ENCODE peak calls at places on chromosome X, in ten cellular contexts. W is PC-9, O is MM.1S, U is mammary epithelial cell, R is hepatocyte, N is GM23338, Y is A673, B is HCT116, T is GM23248, C is neural progenitor cell. E is an unnamed sample.

GRCh38 chrX:30309139-30309571 is at the start of gene NR0B1:
- DNase-seq in W (peak), O (no peak), U (no peak), R (peak), N (peak), Y (peak), B (no peak), T (peak), C (peak), E (peak)

GRCh38 chrX:39244146-39244545 is 442.9 kb downstream of the MID1IP1 start:
- DNase-seq in W (no peak), O (no peak), U (no peak), R (no peak), N (no peak), Y (no peak), B (no peak), T (peak), C (no peak), E (no peak)

GRCh38 chrX:103537871-103538387 is 18.6 kb upstream of the RAB40A start:
- DNase-seq in W (no peak), O (no peak), U (peak), R (no peak), N (no peak), Y (no peak), B (no peak), T (no peak), C (no peak), E (no peak)

GRCh38 chrX:54415534-54416350 is 24.5 kb upstream of the TSR2 start:
- DNase-seq in W (no peak), O (no peak), U (no peak), R (no peak), N (peak), Y (no peak), B (no peak), T (no peak), C (peak), E (peak)

GRCh38 chrX:15493118-15494082 is at the start of gene PIR:
- DNase-seq in W (peak), O (peak), U (peak), R (peak), N (peak), Y (peak), B (peak), T (peak), C (peak), E (peak)

GRCh38 chrX:41334866-41335589 is 1.1 kb downstream of the DDX3X start:
- DNase-seq in W (no peak), O (peak), U (peak), R (peak), N (peak), Y (peak), B (no peak), T (peak), C (no peak), E (peak)

GRCh38 chrX:17737707-17738001 is 361 bp downstream of the SCML1 start:
- DNase-seq in W (no peak), O (peak), U (no peak), R (no peak), N (no peak), Y (no peak), B (no peak), T (no peak), C (no peak), E (no peak)

GRCh38 chrX:2283111-2283847 is 217.5 kb downstream of the DHRSX start:
- DNase-seq in W (no peak), O (no peak), U (no peak), R (no peak), N (no peak), Y (peak), B (no peak), T (no peak), C (no peak), E (peak)

GRCh38 chrX:30530591-30530990 is 47.0 kb downstream of the TASL start:
- DNase-seq in W (no peak), O (no peak), U (peak), R (no peak), N (no peak), Y (no peak), B (no peak), T (peak), C (no peak), E (no peak)

GRCh38 chrX:71183341-71183740 is 38.7 kb downstream of the NLGN3 start:
- DNase-seq in W (no peak), O (no peak), U (no peak), R (no peak), N (peak), Y (no peak), B (no peak), T (no peak), C (peak), E (no peak)

GRCh38 chrX:68685722-68686683 is 38.5 kb downstream of the STARD8 start:
- DNase-seq in W (peak), O (no peak), U (peak), R (peak), N (peak), Y (peak), B (no peak), T (peak), C (peak), E (peak)

GRCh38 chrX:20693071-20693470 is 426.4 kb upstream of the RPS6KA3 start:
- DNase-seq in W (no peak), O (no peak), U (no peak), R (no peak), N (no peak), Y (no peak), B (no peak), T (peak), C (no peak), E (no peak)

GRCh38 chrX:70253377-70254062 is 6.5 kb downstream of the P2RY4 start:
- DNase-seq in W (no peak), O (no peak), U (peak), R (no peak), N (no peak), Y (no peak), B (peak), T (peak), C (no peak), E (peak)

GRCh38 chrX:17527135-17527701 is 152.2 kb downstream of the NHS start:
- DNase-seq in W (peak), O (no peak), U (no peak), R (no peak), N (no peak), Y (no peak), B (no peak), T (no peak), C (peak), E (peak)

GRCh38 chrX:41600266-41600665 is 88.5 kb upstream of the GPR34 start:
- DNase-seq in W (no peak), O (no peak), U (peak), R (no peak), N (peak), Y (peak), B (no peak), T (peak), C (peak), E (peak)

GRCh38 chrX:27451324-27451723 is 11.8 kb downstream of the PPP4R3C start:
- DNase-seq in W (no peak), O (no peak), U (no peak), R (no peak), N (no peak), Y (no peak), B (no peak), T (no peak), C (no peak), E (no peak)

GRCh38 chrX:135973025-135973547 is 702 bp downstream of the MMGT1 start:
- DNase-seq in W (peak), O (peak), U (peak), R (peak), N (peak), Y (peak), B (no peak), T (peak), C (no peak), E (peak)

GRCh38 chrX:22686138-22686541 is 313.6 kb upstream of the DDX53 start:
- DNase-seq in W (no peak), O (no peak), U (no peak), R (no peak), N (no peak), Y (peak), B (no peak), T (no peak), C (no peak), E (peak)

GRCh38 chrX:38806054-38806389 is 4.8 kb downstream of the MID1IP1 start:
- DNase-seq in W (no peak), O (no peak), U (no peak), R (no peak), N (no peak), Y (no peak), B (no peak), T (peak), C (no peak), E (no peak)

GRCh38 chrX:154486396-154487207 is at the start of gene UBL4A:
- DNase-seq in W (peak), O (peak), U (peak), R (peak), N (peak), Y (peak), B (peak), T (peak), C (peak), E (no peak)

GRCh38 chrX:145405012-145405411 is 157.7 kb downstream of the SPANXN1 start:
- DNase-seq in W (peak), O (peak), U (peak), R (peak), N (peak), Y (peak), B (peak), T (peak), C (peak), E (peak)

GRCh38 chrX:77937291-77937690 is 26.8 kb downstream of the ATP7A start:
- DNase-seq in W (no peak), O (no peak), U (peak), R (no peak), N (no peak), Y (no peak), B (no peak), T (peak), C (no peak), E (peak)

GRCh38 chrX:29545878-29546277 is 669.5 kb upstream of the MAGEB2 start:
- DNase-seq in W (no peak), O (no peak), U (no peak), R (no peak), N (no peak), Y (no peak), B (no peak), T (no peak), C (no peak), E (no peak)

GRCh38 chrX:121579016-121579760 is 531.8 kb downstream of the GLUD2 start:
- DNase-seq in W (peak), O (peak), U (peak), R (peak), N (peak), Y (peak), B (peak), T (peak), C (peak), E (no peak)

GRCh38 chrX:37958493-37959211 is 47.7 kb upstream of the SYTL5 start:
- DNase-seq in W (no peak), O (no peak), U (no peak), R (peak), N (no peak), Y (peak), B (no peak), T (peak), C (no peak), E (no peak)

GRCh38 chrX:40003982-40004535 is 93.7 kb downstream of the BCOR start:
- DNase-seq in W (no peak), O (no peak), U (no peak), R (no peak), N (peak), Y (no peak), B (no peak), T (no peak), C (no peak), E (no peak)

DNA sequence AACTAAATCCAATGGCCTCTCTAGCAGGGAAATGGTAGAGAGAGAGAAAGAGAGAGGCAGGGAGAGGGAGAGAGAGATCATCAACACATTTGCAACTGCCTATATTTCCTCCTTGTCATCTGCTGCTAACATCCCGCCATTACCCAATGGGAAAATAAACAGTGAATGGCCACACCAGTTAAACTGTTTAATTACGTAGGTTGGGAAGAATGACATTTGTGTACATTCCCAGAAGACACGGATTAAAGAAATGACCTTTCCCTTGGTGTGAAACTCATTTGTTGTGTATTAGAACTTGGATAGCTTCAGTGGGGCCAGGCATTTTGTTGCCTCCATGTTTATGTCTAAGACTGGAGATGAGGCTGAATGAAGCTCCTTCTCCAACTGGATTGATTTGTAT is 95.8 kb upstream of the GPC4 start:
- DNase-seq in W (no peak), O (no peak), U (no peak), R (no peak), N (no peak), Y (no peak), B (no peak), T (no peak), C (no peak), E (peak)
- H3K27ac ChIP-seq in W (no peak), O (no peak), U (no peak), R (no peak), N (no peak), Y (no peak), B (no peak), T (no peak), C (no peak), E (no peak)

GRCh38 chrX:104567506-104567905 is 1.5 kb downstream of the IL1RAPL2 start:
- DNase-seq in W (no peak), O (no peak), U (no peak), R (no peak), N (no peak), Y (no peak), B (no peak), T (no peak), C (no peak), E (no peak)
- TF ChIP-seq EZH2 in W (no peak), O (no peak), U (no peak), R (no peak), N (no peak), Y (no peak), B (no peak), T (no peak), C (peak), E (no peak)

GRCh38 chrX:110212299-110212698 is 105.6 kb downstream of the AMMECR1 start:
- DNase-seq in W (no peak), O (no peak), U (no peak), R (no peak), N (peak), Y (no peak), B (no peak), T (peak), C (no peak), E (no peak)
- H3K27ac ChIP-seq in W (no peak), O (no peak), U (peak), R (no peak), N (no peak), Y (no peak), B (no peak), T (no peak), C (no peak), E (no peak)

DNA sequence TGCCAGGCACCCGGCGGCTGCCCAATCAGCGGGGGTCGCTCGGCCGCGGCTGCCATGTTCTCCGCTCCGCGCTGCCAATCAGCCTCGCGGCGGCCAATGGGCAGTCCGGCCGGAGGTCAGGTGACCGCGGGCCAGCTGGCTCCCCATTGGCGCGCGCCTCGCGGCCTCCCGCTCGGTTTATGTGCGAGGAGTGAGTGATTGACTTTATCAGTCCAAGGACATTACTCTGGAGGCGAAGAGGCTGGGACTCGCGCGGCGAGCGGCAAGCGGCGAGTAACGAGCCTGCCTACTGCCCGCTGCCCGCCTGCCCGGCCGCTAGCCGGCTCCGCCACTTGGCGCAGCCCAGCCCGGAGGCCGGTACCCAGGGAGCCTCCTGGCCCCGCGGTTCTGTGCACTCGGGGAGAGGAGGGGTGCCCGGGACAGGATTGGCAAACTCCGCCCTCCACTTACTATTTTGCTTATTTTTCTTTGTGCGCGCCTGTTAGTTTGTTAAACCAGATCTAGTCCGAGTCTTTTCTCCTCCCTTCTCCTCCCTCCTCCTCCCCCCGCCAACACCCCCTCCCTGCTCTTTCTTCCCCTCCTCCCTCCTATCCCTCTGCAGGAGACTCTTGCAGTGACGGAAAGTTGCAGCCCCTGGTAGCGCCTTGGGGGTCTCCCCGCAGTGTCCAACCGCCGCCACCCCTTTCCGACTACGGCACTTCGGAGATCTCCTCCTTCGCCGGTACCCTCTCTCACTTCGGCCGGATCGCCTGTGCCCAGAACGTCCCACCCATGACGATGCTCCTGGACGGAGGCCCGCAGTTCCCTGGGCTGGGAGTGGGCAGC is at the start of gene ZIC3:
- DNase-seq in W (no peak), O (no peak), U (no peak), R (peak), N (peak), Y (peak), B (no peak), T (peak), C (peak), E (peak)
- TF ChIP-seq EZH2 in W (no peak), O (no peak), U (no peak), R (no peak), N (no peak), Y (no peak), B (no peak), T (peak), C (no peak), E (no peak)

GRCh38 chrX:49101629-49101984 is 21.9 kb upstream of the WDR45 start:
- DNase-seq in W (no peak), O (no peak), U (no peak), R (no peak), N (peak), Y (no peak), B (no peak), T (no peak), C (no peak), E (no peak)
- H3K27ac ChIP-seq in W (no peak), O (no peak), U (no peak), R (no peak), N (no peak), Y (no peak), B (peak), T (no peak), C (no peak), E (peak)

GRCh38 chrX:148567229-148567628 is 66.8 kb downstream of the AFF2 start:
- DNase-seq in W (no peak), O (no peak), U (peak), R (peak), N (no peak), Y (no peak), B (no peak), T (peak), C (no peak), E (peak)
- TF ChIP-seq EZH2 in W (no peak), O (no peak), U (no peak), R (no peak), N (no peak), Y (no peak), B (no peak), T (no peak), C (no peak), E (no peak)

DNA sequence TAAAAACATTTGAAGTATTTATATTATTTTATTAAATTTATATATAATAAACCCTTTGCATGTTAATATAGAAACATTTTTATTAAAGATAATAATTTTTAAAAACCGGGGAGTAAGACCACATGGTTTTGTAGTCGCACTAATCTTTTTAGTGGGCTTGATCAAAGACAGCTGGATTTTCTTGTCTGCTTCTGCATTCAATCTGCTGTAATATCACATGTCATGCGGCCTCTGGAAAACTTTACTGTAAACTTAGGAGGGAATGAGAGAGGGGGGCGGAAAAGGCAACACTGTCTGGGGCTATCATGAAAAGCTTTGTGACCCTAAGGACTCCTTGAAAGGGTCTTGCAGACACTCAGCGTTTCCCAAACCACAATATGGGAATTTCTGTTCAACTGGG is 62.8 kb upstream of the NLGN4X start:
- DNase-seq in W (no peak), O (no peak), U (no peak), R (no peak), N (no peak), Y (no peak), B (no peak), T (no peak), C (no peak), E (no peak)
- H3K27ac ChIP-seq in W (no peak), O (no peak), U (no peak), R (no peak), N (no peak), Y (no peak), B (no peak), T (no peak), C (no peak), E (no peak)

GRCh38 chrX:153333821-153334653 is at the start of gene ZNF275:
- DNase-seq in W (peak), O (peak), U (peak), R (peak), N (peak), Y (peak), B (peak), T (peak), C (peak), E (peak)

GRCh38 chrX:153336988-153337387 is 3.0 kb downstream of the ZNF275 start:
- DNase-seq in W (no peak), O (no peak), U (no peak), R (no peak), N (no peak), Y (no peak), B (no peak), T (no peak), C (no peak), E (no peak)

GRCh38 chrX:153334654-153335295 is 822 bp downstream of the ZNF275 start:
- DNase-seq in W (no peak), O (no peak), U (no peak), R (no peak), N (no peak), Y (no peak), B (no peak), T (peak), C (no peak), E (no peak)

GRCh38 chrX:153338836-153339235 is 4.9 kb downstream of the ZNF275 start:
- DNase-seq in W (no peak), O (no peak), U (no peak), R (no peak), N (no peak), Y (no peak), B (no peak), T (no peak), C (no peak), E (no peak)

DNA sequence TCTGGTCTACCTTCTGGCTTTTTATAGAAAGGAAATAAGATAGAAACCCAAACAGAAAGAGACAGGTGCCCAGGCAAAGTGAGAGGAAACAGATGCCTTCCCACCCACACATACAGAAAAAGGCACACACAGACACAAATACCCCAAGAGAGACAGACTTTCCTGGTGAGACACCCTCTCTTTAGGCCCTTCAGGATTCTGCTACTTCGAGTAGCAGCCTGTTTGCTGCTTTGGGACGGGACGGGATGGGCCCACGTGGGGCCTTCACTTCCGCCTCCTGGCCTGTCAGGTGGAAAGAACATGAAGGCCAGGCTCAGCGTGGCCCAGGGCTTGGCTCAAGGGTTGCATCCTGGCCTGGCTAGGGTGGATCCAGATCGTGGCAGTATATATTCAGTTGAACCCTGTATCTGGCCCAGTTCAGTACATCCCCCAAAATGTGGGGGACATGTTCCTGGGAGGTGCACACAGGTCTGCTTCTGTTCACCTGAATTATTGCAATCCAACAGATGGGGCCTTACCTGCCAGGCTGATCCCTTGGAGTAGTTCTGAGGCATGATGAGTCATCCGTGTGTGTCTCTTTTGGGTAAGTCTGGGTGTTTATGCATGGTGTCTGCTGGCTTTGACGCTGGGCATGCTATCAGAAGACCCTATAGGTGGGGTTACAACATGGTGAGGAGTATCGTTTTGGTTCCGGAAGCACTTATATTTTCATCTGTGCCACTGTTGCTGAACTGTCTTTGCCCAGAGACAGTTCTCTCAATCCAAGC is 2.4 kb downstream of the ZNF275 start:
- DNase-seq in W (no peak), O (peak), U (peak), R (no peak), N (no peak), Y (no peak), B (no peak), T (peak), C (no peak), E (no peak)
- TF ChIP-seq EZH2 in W (no peak), O (no peak), U (no peak), R (no peak), N (no peak), Y (no peak), B (no peak), T (no peak), C (no peak), E (no peak)

GRCh38 chrX:7088968-7089615 is 58.4 kb upstream of the STS start:
- DNase-seq in W (no peak), O (peak), U (no peak), R (peak), N (peak), Y (no peak), B (no peak), T (no peak), C (peak), E (no peak)
- H3K27ac ChIP-seq in W (no peak), O (no peak), U (no peak), R (no peak), N (peak), Y (no peak), B (no peak), T (no peak), C (no peak), E (no peak)

E was measured in fibroblast of lung.